ENCODE peak calls at places on chromosomes 4 and X, in seven cellular contexts. Z is PC-3, D is tibial artery, R is tibial nerve, W is left lung, T is stomach, U is A549. I is an unnamed sample.

GRCh38 chr4:3836802-3837601 is 70.8 kb downstream of the ADRA2C start:
- DNase-seq in Z (no peak), D (no peak), R (no peak), W (no peak), T (no peak), U (no peak), I (no peak)

GRCh38 chrX:154121207-154121606 is 22.8 kb upstream of the OPN1LW start:
- DNase-seq in Z (no peak), D (no peak), R (no peak), W (no peak), T (no peak), U (no peak), I (no peak)

GRCh38 chr4:78876568-78877320 is 62.5 kb downstream of the PAQR3 start:
- DNase-seq in Z (no peak), D (no peak), R (no peak), W (no peak), T (no peak), U (no peak), I (no peak)

GRCh38 chr4:113383111-113383785 is 333.8 kb downstream of the ANK2 start:
- DNase-seq in Z (peak), D (no peak), R (peak), W (no peak), T (no peak), U (no peak), I (no peak)

GRCh38 chr4:786861-787300 is 39.0 kb downstream of the CPLX1 start:
- DNase-seq in Z (no peak), D (no peak), R (no peak), W (no peak), T (no peak), U (no peak), I (peak)

GRCh38 chr4:169627307-169627706 is 6.9 kb downstream of the CLCN3 start:
- DNase-seq in Z (no peak), D (no peak), R (no peak), W (no peak), T (no peak), U (no peak), I (no peak)

GRCh38 chr4:177246636-177247584 is 62.8 kb upstream of the NEIL3 start:
- DNase-seq in Z (peak), D (no peak), R (no peak), W (no peak), T (no peak), U (no peak), I (no peak)

GRCh38 chr4:54234497-54235205 is 5.6 kb downstream of the PDGFRA start:
- DNase-seq in Z (no peak), D (no peak), R (no peak), W (no peak), T (no peak), U (no peak), I (no peak)

GRCh38 chr4:4395849-4396627 is 9.1 kb downstream of the NSG1 start:
- DNase-seq in Z (no peak), D (no peak), R (no peak), W (no peak), T (no peak), U (no peak), I (no peak)

DNA sequence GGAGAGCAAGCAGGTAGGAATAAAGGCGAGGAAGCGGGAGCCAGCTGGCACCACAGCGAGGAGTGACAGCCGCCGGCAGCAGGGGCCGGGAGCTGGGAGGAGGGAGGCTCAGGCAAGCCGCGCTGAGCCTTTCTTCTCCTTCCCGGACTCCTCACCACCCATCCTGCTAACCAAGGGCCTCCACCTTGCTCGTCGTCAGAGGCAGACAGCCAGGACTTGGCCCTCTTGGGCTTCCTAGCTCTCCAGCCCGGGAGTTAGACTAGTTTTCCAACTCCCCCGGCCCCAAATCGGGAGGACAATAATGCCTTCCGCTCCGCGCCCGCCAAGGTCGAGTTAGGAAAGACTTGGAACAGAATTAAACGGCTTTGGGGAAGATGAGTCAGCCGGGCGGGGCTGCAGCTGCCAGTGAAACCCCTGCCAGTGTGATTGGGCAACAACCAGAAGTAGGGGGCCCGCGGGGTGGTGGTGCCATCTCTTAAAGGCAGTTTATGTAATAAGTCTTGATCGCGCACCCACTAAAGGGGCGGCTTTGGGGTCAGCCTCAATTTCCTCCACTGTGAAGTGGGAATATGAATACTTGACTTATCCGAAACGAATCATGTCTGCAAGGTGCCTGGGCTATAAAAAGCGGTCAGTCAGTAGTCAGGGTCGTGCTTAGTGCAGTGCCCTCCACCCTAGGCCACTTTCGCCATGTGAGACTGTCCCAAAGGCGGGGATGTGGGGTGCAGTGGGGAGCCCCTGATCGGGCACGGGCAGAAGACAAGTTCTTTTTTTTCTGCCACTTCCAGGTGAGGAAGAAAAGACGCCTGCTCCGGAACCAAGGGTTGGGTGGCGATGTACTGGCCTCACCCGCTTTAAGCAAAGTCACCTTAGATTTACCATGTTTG is 6.7 kb upstream of the HSD17B10 start:
- DNase-seq in Z (peak), D (peak), R (peak), W (peak), T (peak), U (peak), I (peak)
- H3K27ac ChIP-seq in Z (peak), D (peak), R (peak), W (peak), T (peak), U (peak), I (no peak)

DNA sequence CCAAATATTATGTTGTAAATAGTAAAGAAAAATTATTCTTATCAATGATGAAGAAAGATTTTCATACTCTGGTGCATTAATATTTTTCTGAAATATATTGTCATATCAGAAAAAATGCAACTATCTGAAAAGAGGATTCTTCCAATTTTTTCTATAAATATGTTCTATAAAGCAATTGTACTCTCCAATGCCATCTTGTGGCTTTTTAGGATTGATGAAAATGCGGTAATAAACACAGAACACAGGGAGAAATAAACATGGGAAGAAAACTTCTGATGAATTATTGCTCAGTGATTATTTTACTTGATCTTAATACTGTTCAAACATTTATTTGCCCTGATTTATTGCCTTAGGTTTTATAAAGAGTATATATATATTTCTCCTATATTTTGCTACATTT is 215.4 kb downstream of the IL1RAPL1 start:
- DNase-seq in Z (peak), D (no peak), R (no peak), W (no peak), T (no peak), U (no peak), I (no peak)
- TF ChIP-seq CTCF in Z (peak), D (no peak), R (no peak), W (no peak), T (no peak), U (no peak), I (no peak)

GRCh38 chr4:128335541-128335940 is 47.9 kb upstream of the PGRMC2 start:
- DNase-seq in Z (no peak), D (no peak), R (no peak), W (no peak), T (no peak), U (no peak), I (no peak)

GRCh38 chr4:128337863-128338262 is 50.2 kb upstream of the PGRMC2 start:
- DNase-seq in Z (no peak), D (no peak), R (no peak), W (no peak), T (no peak), U (no peak), I (no peak)

GRCh38 chr4:128341634-128342033 is 54.0 kb upstream of the PGRMC2 start:
- DNase-seq in Z (no peak), D (no peak), R (no peak), W (no peak), T (no peak), U (no peak), I (no peak)

GRCh38 chr4:128342762-128343161 is 55.1 kb upstream of the PGRMC2 start:
- DNase-seq in Z (no peak), D (no peak), R (no peak), W (no peak), T (no peak), U (no peak), I (no peak)

DNA sequence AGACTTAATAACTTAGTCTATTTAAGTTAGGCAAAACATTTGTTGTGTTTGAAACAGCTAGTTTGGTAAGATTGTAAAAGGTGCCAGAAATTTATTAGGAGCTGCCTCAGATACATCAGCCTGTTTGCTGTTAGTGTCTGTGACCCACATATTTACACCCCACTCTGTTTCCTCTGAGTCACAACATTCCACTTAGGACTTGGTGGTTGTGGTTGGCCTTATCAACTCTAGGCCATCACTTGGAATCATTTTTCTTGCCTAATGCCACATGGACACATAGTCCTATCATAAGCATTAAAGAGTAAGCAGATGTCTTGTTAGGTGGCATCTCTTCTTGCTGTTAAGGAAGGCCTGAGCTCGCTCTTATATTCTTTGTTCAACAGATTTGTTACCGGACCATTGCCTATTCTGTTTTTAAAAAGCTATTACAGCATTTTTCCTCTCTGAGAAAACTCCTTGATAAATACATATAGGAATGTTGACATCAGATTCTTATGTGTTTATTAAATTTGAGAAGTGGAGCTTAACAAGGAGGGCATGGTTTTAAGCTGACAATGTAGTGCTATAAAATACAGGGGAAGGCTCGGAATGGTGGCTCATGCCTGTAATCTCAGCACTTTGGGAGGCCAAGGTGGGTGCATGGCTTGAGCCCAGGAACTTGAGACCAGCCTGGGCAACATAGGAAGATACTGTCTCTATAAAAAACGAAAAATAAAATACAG is 51.2 kb upstream of the PGRMC2 start:
- DNase-seq in Z (peak), D (no peak), R (no peak), W (no peak), T (no peak), U (no peak), I (no peak)
- H3K27ac ChIP-seq in Z (no peak), D (no peak), R (no peak), W (no peak), T (no peak), U (peak), I (no peak)

GRCh38 chrX:133045986-133046385 is 50.9 kb downstream of the USP26 start:
- DNase-seq in Z (peak), D (no peak), R (no peak), W (no peak), T (no peak), U (no peak), I (no peak)
- TF ChIP-seq CTCF in Z (peak), D (peak), R (no peak), W (no peak), T (no peak), U (peak), I (no peak)